ENCODE peak calls at places on chromosomes 6 and 20, in four cellular contexts. One of them, this sample, is unnamed.

GRCh38 chr6:139583420-139583819 is 209.0 kb upstream of the CITED2 start:
- DNase-seq in activated B cell treated with CpG ODN at 0.5 μM for 24 hours: no peak
- DNase-seq in BJ: no peak
- DNase-seq in upper lobe of right lung: no peak
- DNase-seq in this sample: no peak

GRCh38 chr6:28802417-28803336 is 121.1 kb downstream of the TRIM27 start:
- DNase-seq in upper lobe of right lung: no peak
- DNase-seq in BJ: no peak
- DNase-seq in activated B cell treated with CpG ODN at 0.5 μM for 24 hours: no peak
- DNase-seq in this sample: no peak

GRCh38 chr6:47209632-47210031 is 100.1 kb downstream of the TNFRSF21 start:
- DNase-seq in activated B cell treated with CpG ODN at 0.5 μM for 24 hours: no peak
- DNase-seq in upper lobe of right lung: no peak
- DNase-seq in BJ: no peak
- DNase-seq in this sample: no peak

GRCh38 chr20:3199206-3199605 is 5.3 kb downstream of the DDRGK1 start:
- DNase-seq in upper lobe of right lung: no peak
- DNase-seq in BJ: no peak
- DNase-seq in activated B cell treated with CpG ODN at 0.5 μM for 24 hours: no peak
- DNase-seq in this sample: no peak

GRCh38 chr6:12331951-12332749 is 42.0 kb downstream of the EDN1 start:
- DNase-seq in activated B cell treated with CpG ODN at 0.5 μM for 24 hours: no peak
- DNase-seq in upper lobe of right lung: no peak
- DNase-seq in BJ: no peak
- DNase-seq in this sample: no peak

GRCh38 chr20:37630161-37630560 is 63.7 kb upstream of the CTNNBL1 start:
- DNase-seq in upper lobe of right lung: no peak
- DNase-seq in BJ: no peak
- DNase-seq in activated B cell treated with CpG ODN at 0.5 μM for 24 hours: no peak
- DNase-seq in this sample: peak

GRCh38 chr6:131683479-131683878 is 17.7 kb downstream of the OR2A4 start:
- DNase-seq in upper lobe of right lung: no peak
- DNase-seq in BJ: no peak
- DNase-seq in activated B cell treated with CpG ODN at 0.5 μM for 24 hours: no peak
- DNase-seq in this sample: no peak

GRCh38 chr6:47235964-47236760 is 73.5 kb downstream of the TNFRSF21 start:
- DNase-seq in BJ: no peak
- DNase-seq in upper lobe of right lung: no peak
- DNase-seq in activated B cell treated with CpG ODN at 0.5 μM for 24 hours: no peak
- DNase-seq in this sample: no peak

GRCh38 chr6:113901482-113901881 is 44.3 kb downstream of the MARCKS start:
- DNase-seq in activated B cell treated with CpG ODN at 0.5 μM for 24 hours: no peak
- DNase-seq in BJ: no peak
- DNase-seq in upper lobe of right lung: no peak
- DNase-seq in this sample: no peak

GRCh38 chr6:108526739-108527174 is 34.0 kb upstream of the FOXO3 start:
- DNase-seq in upper lobe of right lung: no peak
- DNase-seq in BJ: no peak
- DNase-seq in activated B cell treated with CpG ODN at 0.5 μM for 24 hours: no peak
- DNase-seq in this sample: no peak

GRCh38 chr6:166911248-166911677 is 45.1 kb downstream of the RNASET2 start:
- DNase-seq in upper lobe of right lung: no peak
- DNase-seq in BJ: no peak
- DNase-seq in activated B cell treated with CpG ODN at 0.5 μM for 24 hours: no peak
- DNase-seq in this sample: no peak

GRCh38 chr20:21100590-21101452 is 5.3 kb downstream of the LINC00237 start:
- DNase-seq in upper lobe of right lung: peak
- DNase-seq in BJ: no peak
- DNase-seq in activated B cell treated with CpG ODN at 0.5 μM for 24 hours: no peak
- DNase-seq in this sample: no peak

GRCh38 chr6:137471497-137471896 is 22.7 kb downstream of the OLIG3 start:
- DNase-seq in BJ: no peak
- DNase-seq in activated B cell treated with CpG ODN at 0.5 μM for 24 hours: no peak
- DNase-seq in upper lobe of right lung: no peak
- DNase-seq in this sample: no peak

GRCh38 chr6:145755682-145756081 is 20.4 kb upstream of the EPM2A start:
- DNase-seq in BJ: no peak
- DNase-seq in upper lobe of right lung: no peak
- DNase-seq in activated B cell treated with CpG ODN at 0.5 μM for 24 hours: no peak
- DNase-seq in this sample: no peak

GRCh38 chr6:17968081-17968518 is 19.3 kb downstream of the KIF13A start:
- DNase-seq in BJ: no peak
- DNase-seq in upper lobe of right lung: no peak
- DNase-seq in activated B cell treated with CpG ODN at 0.5 μM for 24 hours: no peak
- DNase-seq in this sample: no peak

GRCh38 chr20:10987651-10988383 is 314.0 kb upstream of the JAG1 start:
- DNase-seq in upper lobe of right lung: no peak
- DNase-seq in BJ: no peak
- DNase-seq in activated B cell treated with CpG ODN at 0.5 μM for 24 hours: no peak
- DNase-seq in this sample: no peak

GRCh38 chr6:491233-491632 is 99.7 kb downstream of the IRF4 start:
- DNase-seq in activated B cell treated with CpG ODN at 0.5 μM for 24 hours: no peak
- DNase-seq in upper lobe of right lung: no peak
- DNase-seq in BJ: no peak
- DNase-seq in this sample: no peak

GRCh38 chr20:35344354-35344837 is 52.2 kb upstream of the FAM83C start:
- DNase-seq in upper lobe of right lung: peak
- DNase-seq in activated B cell treated with CpG ODN at 0.5 μM for 24 hours: no peak
- DNase-seq in BJ: no peak
- DNase-seq in this sample: no peak

GRCh38 chr6:166483556-166484250 is 101.0 kb upstream of the MPC1 start:
- DNase-seq in upper lobe of right lung: peak
- DNase-seq in BJ: no peak
- DNase-seq in activated B cell treated with CpG ODN at 0.5 μM for 24 hours: no peak
- DNase-seq in this sample: no peak

GRCh38 chr6:47631248-47632196 is 66.9 kb upstream of the ADGRF4 start:
- DNase-seq in activated B cell treated with CpG ODN at 0.5 μM for 24 hours: no peak
- DNase-seq in upper lobe of right lung: no peak
- DNase-seq in BJ: peak
- DNase-seq in this sample: no peak

GRCh38 chr6:120908767-120909166 is 425.5 kb downstream of the TBC1D32 start:
- DNase-seq in upper lobe of right lung: no peak
- DNase-seq in activated B cell treated with CpG ODN at 0.5 μM for 24 hours: no peak
- DNase-seq in BJ: no peak
- DNase-seq in this sample: no peak

GRCh38 chr6:56806368-56806767 is 148.5 kb upstream of the BEND6 start:
- DNase-seq in BJ: no peak
- DNase-seq in upper lobe of right lung: no peak
- DNase-seq in activated B cell treated with CpG ODN at 0.5 μM for 24 hours: no peak
- DNase-seq in this sample: no peak

GRCh38 chr6:4853782-4854511 is 77.7 kb downstream of the CDYL start:
- DNase-seq in BJ: no peak
- DNase-seq in activated B cell treated with CpG ODN at 0.5 μM for 24 hours: no peak
- DNase-seq in upper lobe of right lung: no peak
- DNase-seq in this sample: no peak

GRCh38 chr6:139784222-139784769 is 409.8 kb upstream of the CITED2 start:
- DNase-seq in upper lobe of right lung: no peak
- DNase-seq in activated B cell treated with CpG ODN at 0.5 μM for 24 hours: no peak
- DNase-seq in BJ: no peak
- DNase-seq in this sample: no peak

GRCh38 chr6:148747493-148748160 is 797 bp downstream of the UST start:
- DNase-seq in BJ: no peak
- DNase-seq in upper lobe of right lung: peak
- DNase-seq in activated B cell treated with CpG ODN at 0.5 μM for 24 hours: peak
- DNase-seq in this sample: peak

GRCh38 chr6:79713701-79714322 is 82.7 kb downstream of the SH3BGRL2 start:
- DNase-seq in activated B cell treated with CpG ODN at 0.5 μM for 24 hours: no peak
- DNase-seq in BJ: no peak
- DNase-seq in upper lobe of right lung: no peak
- DNase-seq in this sample: no peak

GRCh38 chr6:157017861-157018260 is 240.7 kb downstream of the ARID1B start:
- DNase-seq in activated B cell treated with CpG ODN at 0.5 μM for 24 hours: no peak
- DNase-seq in upper lobe of right lung: no peak
- DNase-seq in BJ: no peak
- DNase-seq in this sample: no peak

GRCh38 chr20:1998715-1999114 is 4.9 kb upstream of the PDYN start:
- DNase-seq in activated B cell treated with CpG ODN at 0.5 μM for 24 hours: no peak
- DNase-seq in BJ: no peak
- DNase-seq in upper lobe of right lung: no peak
- DNase-seq in this sample: no peak

GRCh38 chr20:57876163-57876562 is 166.3 kb upstream of the PMEPA1 start:
- DNase-seq in activated B cell treated with CpG ODN at 0.5 μM for 24 hours: no peak
- DNase-seq in upper lobe of right lung: no peak
- DNase-seq in BJ: no peak
- DNase-seq in this sample: no peak

GRCh38 chr6:42766163-42766670 is 15.6 kb upstream of the BICRAL start:
- DNase-seq in upper lobe of right lung: no peak
- DNase-seq in activated B cell treated with CpG ODN at 0.5 μM for 24 hours: no peak
- DNase-seq in BJ: peak
- DNase-seq in this sample: no peak

GRCh38 chr20:63896136-63896890 is 1.4 kb downstream of the DNAJC5 start:
- DNase-seq in BJ: no peak
- DNase-seq in activated B cell treated with CpG ODN at 0.5 μM for 24 hours: peak
- DNase-seq in upper lobe of right lung: peak
- DNase-seq in this sample: no peak

GRCh38 chr6:166307981-166308768 is at the start of gene PRR18:
- DNase-seq in BJ: no peak
- DNase-seq in upper lobe of right lung: no peak
- DNase-seq in activated B cell treated with CpG ODN at 0.5 μM for 24 hours: peak
- DNase-seq in this sample: no peak

GRCh38 chr20:45782890-45783289 is 8.8 kb downstream of the WFDC3 start:
- DNase-seq in activated B cell treated with CpG ODN at 0.5 μM for 24 hours: no peak
- DNase-seq in upper lobe of right lung: no peak
- DNase-seq in BJ: no peak
- DNase-seq in this sample: no peak

GRCh38 chr6:104642871-104643270 is 216.8 kb downstream of the HACE1 start:
- DNase-seq in BJ: no peak
- DNase-seq in upper lobe of right lung: no peak
- DNase-seq in activated B cell treated with CpG ODN at 0.5 μM for 24 hours: no peak
- DNase-seq in this sample: no peak

GRCh38 chr6:132964868-132965382 is 150.6 kb downstream of the RPS12 start:
- DNase-seq in upper lobe of right lung: no peak
- DNase-seq in activated B cell treated with CpG ODN at 0.5 μM for 24 hours: no peak
- DNase-seq in BJ: no peak
- DNase-seq in this sample: no peak

GRCh38 chr6:7108196-7108963 is 619 bp downstream of the RREB1 start:
- DNase-seq in activated B cell treated with CpG ODN at 0.5 μM for 24 hours: peak
- DNase-seq in upper lobe of right lung: peak
- DNase-seq in BJ: no peak
- DNase-seq in this sample: peak

GRCh38 chr6:63943826-63944225 is 308.2 kb downstream of the PHF3 start:
- DNase-seq in upper lobe of right lung: no peak
- DNase-seq in BJ: no peak
- DNase-seq in activated B cell treated with CpG ODN at 0.5 μM for 24 hours: no peak
- DNase-seq in this sample: no peak

GRCh38 chr20:41222299-41222698 is 85.0 kb downstream of the PLCG1 start:
- DNase-seq in activated B cell treated with CpG ODN at 0.5 μM for 24 hours: no peak
- DNase-seq in upper lobe of right lung: no peak
- DNase-seq in BJ: no peak
- DNase-seq in this sample: no peak

GRCh38 chr20:1469925-1470571 is 3.4 kb upstream of the NSFL1C start:
- DNase-seq in activated B cell treated with CpG ODN at 0.5 μM for 24 hours: peak
- DNase-seq in upper lobe of right lung: peak
- DNase-seq in BJ: peak
- DNase-seq in this sample: peak

GRCh38 chr6:149963462-149964242 is at the start of gene ULBP1:
- DNase-seq in activated B cell treated with CpG ODN at 0.5 μM for 24 hours: peak
- DNase-seq in upper lobe of right lung: peak
- DNase-seq in BJ: peak
- DNase-seq in this sample: no peak
- TF ChIP-seq CTCF in activated B cell treated with CpG ODN at 0.5 μM for 24 hours: no peak
- TF ChIP-seq CTCF in upper lobe of right lung: peak
- TF ChIP-seq CTCF in BJ: peak
- TF ChIP-seq CTCF in this sample: no peak

GRCh38 chr6:95819939-95820338 is 195.8 kb upstream of the FUT9 start:
- DNase-seq in BJ: no peak
- DNase-seq in activated B cell treated with CpG ODN at 0.5 μM for 24 hours: no peak
- DNase-seq in upper lobe of right lung: no peak
- DNase-seq in this sample: no peak
- TF ChIP-seq CTCF in BJ: no peak
- TF ChIP-seq CTCF in activated B cell treated with CpG ODN at 0.5 μM for 24 hours: no peak
- TF ChIP-seq CTCF in upper lobe of right lung: no peak
- TF ChIP-seq CTCF in this sample: no peak

GRCh38 chr6:169838291-169839028 is 87.0 kb downstream of the ERMARD start:
- DNase-seq in upper lobe of right lung: no peak
- DNase-seq in activated B cell treated with CpG ODN at 0.5 μM for 24 hours: no peak
- DNase-seq in BJ: no peak
- DNase-seq in this sample: peak
- TF ChIP-seq CTCF in upper lobe of right lung: no peak
- TF ChIP-seq CTCF in activated B cell treated with CpG ODN at 0.5 μM for 24 hours: no peak
- TF ChIP-seq CTCF in BJ: no peak
- TF ChIP-seq CTCF in this sample: no peak

GRCh38 chr20:44521484-44522481 is at the start of gene SERINC3:
- DNase-seq in BJ: peak
- DNase-seq in upper lobe of right lung: peak
- DNase-seq in activated B cell treated with CpG ODN at 0.5 μM for 24 hours: peak
- DNase-seq in this sample: peak
- TF ChIP-seq CTCF in BJ: no peak
- TF ChIP-seq CTCF in upper lobe of right lung: no peak
- TF ChIP-seq CTCF in activated B cell treated with CpG ODN at 0.5 μM for 24 hours: no peak
- TF ChIP-seq CTCF in this sample: peak

DNA sequence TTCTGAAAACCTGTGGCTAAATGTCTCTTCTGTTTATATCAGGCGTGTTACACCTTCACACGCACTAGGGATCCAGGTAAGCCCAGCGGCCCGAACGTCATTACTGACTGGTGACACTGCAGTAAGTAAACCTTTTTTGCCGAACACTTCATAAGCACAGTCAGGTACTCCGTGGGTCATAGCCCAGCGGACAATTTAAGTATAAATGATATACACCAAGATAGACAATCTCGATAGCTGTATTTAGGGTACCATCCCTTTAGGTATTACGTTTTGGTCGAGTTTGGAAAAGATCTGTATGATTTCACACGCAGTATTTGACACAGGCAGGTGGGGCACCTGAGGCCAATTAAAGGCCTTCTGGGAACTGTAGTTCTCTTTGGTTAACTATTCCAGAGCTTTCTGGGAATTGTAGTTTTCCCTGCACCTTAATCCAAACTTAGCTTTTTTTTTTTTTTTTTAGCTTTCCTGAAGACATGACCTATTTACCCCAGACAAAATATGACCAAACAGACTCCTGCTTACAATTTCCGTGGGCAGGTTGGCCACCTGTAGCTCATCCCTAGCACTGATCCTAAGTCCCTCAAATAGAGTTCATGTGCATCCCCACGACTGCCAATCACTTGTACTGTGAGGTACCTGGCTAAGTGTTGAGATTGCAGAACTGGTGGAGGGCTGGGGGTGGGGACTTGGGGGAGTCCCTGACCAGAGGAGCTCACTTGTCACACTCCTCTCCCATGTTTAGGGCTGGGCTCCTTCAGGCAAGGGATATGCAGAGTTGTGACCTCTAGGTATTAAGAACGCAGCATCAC is 908 bp upstream of the EHMT2 start:
- DNase-seq in activated B cell treated with CpG ODN at 0.5 μM for 24 hours: no peak
- DNase-seq in BJ: no peak
- DNase-seq in upper lobe of right lung: no peak
- DNase-seq in this sample: no peak
- TF ChIP-seq CTCF in activated B cell treated with CpG ODN at 0.5 μM for 24 hours: no peak
- TF ChIP-seq CTCF in BJ: no peak
- TF ChIP-seq CTCF in upper lobe of right lung: no peak
- TF ChIP-seq CTCF in this sample: no peak

GRCh38 chr6:72287801-72288200 is 334.1 kb upstream of the KCNQ5 start:
- DNase-seq in activated B cell treated with CpG ODN at 0.5 μM for 24 hours: no peak
- DNase-seq in BJ: no peak
- DNase-seq in upper lobe of right lung: peak
- DNase-seq in this sample: no peak
- TF ChIP-seq CTCF in activated B cell treated with CpG ODN at 0.5 μM for 24 hours: no peak
- TF ChIP-seq CTCF in BJ: no peak
- TF ChIP-seq CTCF in upper lobe of right lung: no peak
- TF ChIP-seq CTCF in this sample: no peak